ENCODE peak calls at places on chromosomes 2 and 18, in seven cellular contexts. X is esophagus muscularis mucosa, W is GM12878, Z is ovary, V is K562, B is uterus, C is IMR-90. S is an unnamed sample.

GRCh38 chr2:42954227-42954962 is 162.0 kb upstream of the HAAO start:
- DNase-seq in X (no peak), W (no peak), Z (no peak), V (no peak), B (no peak), C (peak), S (no peak)

GRCh38 chr18:36756262-36756661 is 72.5 kb downstream of the TPGS2 start:
- DNase-seq in X (no peak), W (no peak), Z (no peak), V (no peak), B (no peak), C (peak), S (no peak)

GRCh38 chr2:136182315-136182714 is 64.4 kb upstream of the CXCR4 start:
- DNase-seq in X (peak), W (no peak), Z (no peak), V (no peak), B (no peak), C (no peak), S (no peak)

GRCh38 chr18:49212819-49213218 is 247.6 kb downstream of the DYM start:
- DNase-seq in X (no peak), W (no peak), Z (no peak), V (no peak), B (no peak), C (peak), S (no peak)

GRCh38 chr2:103123516-103123915 is 361.7 kb downstream of the TMEM182 start:
- DNase-seq in X (no peak), W (no peak), Z (no peak), V (no peak), B (no peak), C (no peak), S (no peak)

GRCh38 chr2:96321230-96322103 is 3.6 kb upstream of the ITPRIPL1 start:
- DNase-seq in X (no peak), W (peak), Z (no peak), V (peak), B (no peak), C (peak), S (peak)

GRCh38 chr2:18883626-18884456 is 294.5 kb upstream of the NT5C1B start:
- DNase-seq in X (no peak), W (no peak), Z (no peak), V (no peak), B (no peak), C (peak), S (no peak)

GRCh38 chr18:12599966-12600365 is 57.9 kb downstream of the SPIRE1 start:
- DNase-seq in X (no peak), W (no peak), Z (no peak), V (no peak), B (no peak), C (peak), S (no peak)

GRCh38 chr2:235106874-235107639 is 155.2 kb downstream of the SH3BP4 start:
- DNase-seq in X (peak), W (no peak), Z (peak), V (peak), B (peak), C (peak), S (peak)

GRCh38 chr2:133109772-133110171 is 439.8 kb upstream of the LYPD1 start:
- DNase-seq in X (no peak), W (no peak), Z (no peak), V (no peak), B (no peak), C (peak), S (no peak)

GRCh38 chr2:238256594-238257104 is 16.8 kb upstream of the HES6 start:
- DNase-seq in X (no peak), W (no peak), Z (no peak), V (peak), B (no peak), C (peak), S (peak)

GRCh38 chr2:11027195-11027594 is 115.5 kb downstream of the KCNF1 start:
- DNase-seq in X (no peak), W (no peak), Z (no peak), V (no peak), B (no peak), C (no peak), S (peak)

GRCh38 chr2:1930956-1931914 is 186.9 kb upstream of the PXDN start:
- DNase-seq in X (no peak), W (no peak), Z (no peak), V (no peak), B (no peak), C (no peak), S (no peak)

GRCh38 chr2:151437630-151438029 is 27.9 kb downstream of the RIF1 start:
- DNase-seq in X (no peak), W (no peak), Z (no peak), V (no peak), B (no peak), C (peak), S (no peak)

GRCh38 chr2:60479226-60480088 is 74.0 kb downstream of the BCL11A start:
- DNase-seq in X (no peak), W (no peak), Z (no peak), V (no peak), B (no peak), C (no peak), S (no peak)

GRCh38 chr2:218708086-218708485 is 2.5 kb upstream of the TTLL4 start:
- DNase-seq in X (no peak), W (peak), Z (no peak), V (no peak), B (no peak), C (no peak), S (no peak)

GRCh38 chr2:239106971-239107370 is 259.1 kb downstream of the TWIST2 start:
- DNase-seq in X (no peak), W (no peak), Z (no peak), V (no peak), B (no peak), C (no peak), S (no peak)

GRCh38 chr2:136000502-136000901 is 15.1 kb upstream of the DARS1 start:
- DNase-seq in X (no peak), W (no peak), Z (no peak), V (no peak), B (no peak), C (no peak), S (no peak)

GRCh38 chr2:141020346-141020745 is 1110.5 kb downstream of the LRP1B start:
- DNase-seq in X (no peak), W (no peak), Z (no peak), V (no peak), B (no peak), C (no peak), S (no peak)

GRCh38 chr18:23689616-23690504 is 607 bp downstream of the LAMA3 start:
- DNase-seq in X (no peak), W (no peak), Z (peak), V (no peak), B (peak), C (no peak), S (peak)

GRCh38 chr2:65055427-65056214 is 595 bp upstream of the CEP68 start:
- DNase-seq in X (no peak), W (no peak), Z (no peak), V (peak), B (no peak), C (no peak), S (peak)

GRCh38 chr2:168482952-168483831 is 27.1 kb downstream of the CERS6 start:
- DNase-seq in X (no peak), W (no peak), Z (no peak), V (no peak), B (no peak), C (no peak), S (no peak)

GRCh38 chr2:20348542-20348941 is 2.1 kb downstream of the PUM2 start:
- DNase-seq in X (no peak), W (no peak), Z (no peak), V (no peak), B (no peak), C (no peak), S (no peak)

GRCh38 chr2:20350753-20351554 is at the start of gene PUM2:
- DNase-seq in X (peak), W (peak), Z (peak), V (peak), B (peak), C (peak), S (peak)

GRCh38 chr2:20351555-20352229 is 1.0 kb upstream of the PUM2 start:
- DNase-seq in X (peak), W (no peak), Z (no peak), V (no peak), B (no peak), C (no peak), S (peak)

GRCh38 chr2:20349457-20350034 is 1.1 kb downstream of the PUM2 start:
- DNase-seq in X (no peak), W (no peak), Z (no peak), V (no peak), B (no peak), C (peak), S (no peak)

GRCh38 chr2:20350105-20350712 is 435 bp downstream of the PUM2 start:
- DNase-seq in X (no peak), W (no peak), Z (peak), V (peak), B (peak), C (no peak), S (peak)
- TF ChIP-seq POLR2A in X (peak), W (peak), Z (no peak), V (peak), B (no peak), C (peak), S (no peak)

GRCh38 chr2:223055836-223056235 is 3.8 kb downstream of the KCNE4 start:
- DNase-seq in X (no peak), W (no peak), Z (peak), V (peak), B (peak), C (no peak), S (peak)
- H3K27ac ChIP-seq in X (peak), W (no peak), Z (peak), V (peak), B (peak), C (no peak), S (peak)

GRCh38 chr2:138512672-138513071 is 11.1 kb downstream of the SPOPL start:
- DNase-seq in X (no peak), W (no peak), Z (no peak), V (no peak), B (no peak), C (peak), S (no peak)

GRCh38 chr2:138516030-138516704 is 14.6 kb downstream of the SPOPL start:
- DNase-seq in X (no peak), W (no peak), Z (no peak), V (no peak), B (no peak), C (peak), S (no peak)

GRCh38 chr2:138515084-138515483 is 13.5 kb downstream of the SPOPL start:
- DNase-seq in X (no peak), W (no peak), Z (no peak), V (no peak), B (no peak), C (no peak), S (no peak)

GRCh38 chr2:138510319-138510718 is 8.7 kb downstream of the SPOPL start:
- DNase-seq in X (no peak), W (no peak), Z (no peak), V (no peak), B (no peak), C (no peak), S (no peak)

DNA sequence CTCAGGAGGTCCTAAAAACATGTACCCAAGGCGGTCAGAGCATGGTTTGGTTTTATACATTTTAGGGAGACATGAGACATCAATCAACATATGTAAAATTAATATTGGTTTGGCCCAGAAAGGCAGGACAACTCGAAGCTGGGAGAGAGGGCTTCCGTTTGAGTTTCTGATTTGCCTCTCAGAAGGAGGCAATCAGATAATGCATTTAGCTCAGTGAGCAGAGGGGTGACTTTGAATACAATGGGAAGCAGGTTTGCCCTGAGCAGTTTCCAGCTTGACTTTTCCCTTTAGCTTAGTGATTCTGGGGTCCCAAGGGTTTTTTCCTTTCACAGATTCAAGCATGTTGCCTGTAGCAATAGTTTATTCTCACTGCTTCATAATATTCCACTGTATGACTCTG is 12.6 kb downstream of the SPOPL start:
- DNase-seq in X (no peak), W (no peak), Z (no peak), V (no peak), B (no peak), C (no peak), S (no peak)
- H3K4me3 ChIP-seq in X (no peak), W (no peak), Z (no peak), V (no peak), B (no peak), C (no peak), S (no peak)

DNA sequence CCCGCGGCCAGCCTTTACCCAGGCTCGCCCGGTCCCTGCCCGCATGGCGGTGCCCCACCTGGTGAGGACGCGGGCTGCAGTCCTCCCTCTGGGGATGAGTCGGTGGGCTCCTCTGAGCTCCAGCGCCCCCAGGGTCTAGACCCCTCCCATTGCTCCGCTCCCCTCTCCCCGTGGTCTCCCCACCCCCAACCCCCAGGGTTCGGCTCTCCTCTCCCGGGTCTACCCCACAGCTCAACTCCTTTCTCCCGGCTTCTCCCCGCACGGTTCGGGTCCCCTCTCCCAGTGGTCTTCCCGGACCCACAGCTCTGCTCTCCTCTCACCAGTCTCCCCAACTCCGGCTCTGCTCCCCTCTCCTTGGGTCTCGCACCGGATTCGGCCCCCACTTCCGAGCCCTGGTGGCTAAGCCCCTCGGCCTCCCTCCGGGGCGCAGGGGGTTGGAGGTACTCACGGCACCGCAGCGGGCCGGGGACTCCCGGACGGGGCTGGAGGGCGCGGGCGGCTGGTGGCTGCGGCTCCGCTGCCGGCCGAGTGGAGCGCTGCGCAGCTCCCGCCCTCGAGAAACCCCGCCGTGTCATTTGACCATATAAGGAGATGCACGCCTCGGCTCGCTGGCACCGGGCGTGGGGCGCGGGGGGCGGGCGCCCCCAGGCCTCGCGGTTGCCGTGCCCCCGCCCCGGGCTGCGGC is at the start of gene FHL2:
- DNase-seq in X (no peak), W (no peak), Z (peak), V (peak), B (peak), C (peak), S (peak)
- TF ChIP-seq POLR2A in X (peak), W (no peak), Z (peak), V (peak), B (peak), C (peak), S (peak)

DNA sequence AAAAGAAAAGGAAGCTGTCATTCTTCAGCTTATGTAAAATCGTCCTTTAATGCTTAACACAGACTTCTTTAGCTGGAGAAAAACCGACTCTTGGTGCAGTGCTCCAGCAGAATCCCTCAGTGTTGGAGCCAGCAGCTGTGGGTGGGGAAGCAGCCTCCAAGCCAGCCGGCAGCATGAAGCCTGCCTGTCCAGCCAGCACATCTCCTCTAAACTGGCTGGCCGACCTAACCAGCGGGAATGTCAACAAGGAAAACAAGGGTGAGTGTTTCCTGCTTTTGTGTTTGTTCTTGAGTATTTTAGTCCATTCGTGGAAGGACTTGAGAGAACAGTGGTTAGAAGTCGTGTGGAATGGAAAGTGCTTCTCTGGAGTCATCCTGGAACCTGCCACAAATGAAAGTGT is 38.9 kb downstream of the KDM3A start:
- DNase-seq in X (no peak), W (no peak), Z (peak), V (no peak), B (peak), C (no peak), S (peak)
- H3K27ac ChIP-seq in X (peak), W (no peak), Z (no peak), V (no peak), B (peak), C (no peak), S (no peak)

DNA sequence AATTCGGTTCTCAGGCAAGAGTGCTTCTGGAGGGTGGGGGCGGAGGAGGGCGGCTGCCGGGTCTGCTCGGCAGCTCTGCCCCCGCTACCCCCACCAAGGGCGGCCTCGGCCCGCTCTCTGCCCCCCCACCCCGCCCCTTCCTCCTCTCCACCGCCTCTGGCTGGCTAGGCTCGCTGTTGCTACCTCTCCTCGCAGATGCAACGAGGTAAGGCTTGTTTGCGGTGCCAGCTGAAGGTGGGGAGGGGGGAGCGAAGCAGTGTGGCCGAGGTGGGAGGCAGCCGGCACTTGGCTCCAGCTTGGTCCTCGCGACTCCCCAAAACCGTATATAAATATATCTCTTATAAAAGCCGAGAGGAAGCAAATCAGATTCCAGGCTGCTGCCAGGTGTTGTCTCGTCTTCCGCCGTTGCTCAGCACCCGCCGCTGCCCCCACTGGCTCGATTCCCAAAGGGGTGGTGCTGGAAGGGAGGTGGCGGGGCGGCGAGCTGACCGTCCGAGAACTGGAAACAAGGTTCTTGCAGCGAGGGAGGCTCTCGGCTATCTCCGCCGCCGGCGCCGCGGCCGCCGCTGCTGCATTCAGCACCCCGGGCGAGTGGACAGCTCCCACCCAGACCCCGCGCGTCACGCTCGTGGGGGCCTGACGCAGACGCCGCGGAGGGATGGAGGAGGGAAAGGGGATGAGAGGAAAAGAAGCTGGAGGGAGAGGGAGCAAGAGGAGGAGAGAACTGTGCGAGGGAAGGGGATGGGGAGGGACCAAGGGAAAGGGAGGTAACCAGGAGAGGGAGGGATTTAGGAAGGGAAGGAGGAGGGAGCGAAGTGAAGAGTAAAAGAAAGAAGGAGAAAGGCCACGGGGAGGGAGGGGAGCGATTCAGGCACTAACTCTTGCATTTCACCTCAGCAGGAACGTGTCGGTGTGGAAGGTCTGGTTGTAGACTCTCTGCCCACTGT is at the start of gene MARCHF4:
- DNase-seq in X (no peak), W (no peak), Z (peak), V (peak), B (peak), C (peak), S (peak)
- H3K4me3 ChIP-seq in X (peak), W (no peak), Z (no peak), V (no peak), B (no peak), C (peak), S (peak)